ENCODE peak calls at places on chromosomes 11 and 22, in six cellular contexts. U is activated CD8-positive, alpha-beta memory T cell treated with anti-CD3 and anti-CD28 coated beads for 1 hour; Y is iPS-NIHi11; M is brain microvascular endothelial cell; D is anterior cingulate cortex; P is kidney. O is an unnamed sample.

GRCh38 chr11:2762031-2762380 is 62.2 kb upstream of the KCNQ1OT1 start:
- DNase-seq in U (no peak), Y (no peak), M (no peak), D (no peak), P (no peak), O (no peak)

GRCh38 chr11:75562836-75563484 is 907 bp downstream of the SERPINH1 start:
- DNase-seq in U (no peak), Y (peak), M (peak), D (no peak), P (no peak), O (no peak)

GRCh38 chr22:26887456-26887855 is 230.1 kb downstream of the MIAT start:
- DNase-seq in U (no peak), Y (no peak), M (peak), D (no peak), P (no peak), O (no peak)

GRCh38 chr22:32693102-32693501 is 108.4 kb upstream of the TIMP3 start:
- DNase-seq in U (no peak), Y (no peak), M (no peak), D (no peak), P (no peak), O (no peak)

GRCh38 chr11:6927030-6927617 is 898 bp downstream of the ZNF215 start:
- DNase-seq in U (no peak), Y (no peak), M (no peak), D (no peak), P (no peak), O (no peak)

GRCh38 chr11:134474942-134475341 is 62.9 kb upstream of the B3GAT1 start:
- DNase-seq in U (no peak), Y (no peak), M (no peak), D (no peak), P (no peak), O (no peak)

GRCh38 chr11:119590651-119591308 is 138.2 kb downstream of the NECTIN1 start:
- DNase-seq in U (no peak), Y (peak), M (no peak), D (no peak), P (no peak), O (no peak)

GRCh38 chr22:50276143-50276542 is 6.0 kb upstream of the MAPK11 start:
- DNase-seq in U (no peak), Y (peak), M (no peak), D (peak), P (peak), O (peak)

GRCh38 chr22:44182591-44183588 is 2.2 kb downstream of the PARVG start:
- DNase-seq in U (no peak), Y (no peak), M (no peak), D (no peak), P (peak), O (peak)

GRCh38 chr11:109075976-109076375 is 346.0 kb upstream of the C11orf87 start:
- DNase-seq in U (no peak), Y (no peak), M (no peak), D (no peak), P (no peak), O (no peak)